ENCODE peak calls at places on chromosome 18, in eight cellular contexts. W is KG1; J is transverse colon; X is mucosa of gallbladder; N is activated naive CD8-positive, alpha-beta T cell treated with anti-CD3 and anti-CD28 coated beads, Interleukin-2, amount 50 U/mL, for 24 hours; Q is HTR-8/SVneo; A is NCI-H1105; Z is SHP77. I is an unnamed sample.

GRCh38 chr18:34085140-34085739 is 139.5 kb downstream of the NOL4 start:
- DNase-seq in X (no peak), A (no peak), Z (no peak), N (no peak), J (no peak), Q (no peak), W (no peak), I (no peak)

GRCh38 chr18:55328301-55328700 is 259.7 kb downstream of the TCF4 start:
- DNase-seq in Q (no peak), N (no peak), J (no peak), Z (no peak), W (no peak), A (no peak), X (no peak), I (no peak)

GRCh38 chr18:32425466-32425865 is 45.2 kb downstream of the GAREM1 start:
- DNase-seq in Z (no peak), X (no peak), N (no peak), Q (no peak), J (no peak), A (no peak), W (no peak), I (no peak)

GRCh38 chr18:12628706-12629702 is 28.9 kb downstream of the SPIRE1 start:
- DNase-seq in W (no peak), A (no peak), N (no peak), Z (no peak), J (no peak), X (no peak), Q (no peak), I (no peak)

GRCh38 chr18:9898792-9899549 is 13.2 kb downstream of the TXNDC2 start:
- DNase-seq in N (no peak), A (no peak), Z (no peak), J (no peak), W (peak; percentile 19), X (peak; percentile 66), Q (peak; percentile 72), I (peak; percentile 84)

GRCh38 chr18:74598350-74599001 is 806 bp downstream of the ZNF407 start:
- DNase-seq in A (peak; percentile 30), Z (peak; percentile 63), X (peak; percentile 20), J (peak; percentile 60), W (peak; percentile 62), Q (peak; percentile 22), N (peak; percentile 78), I (no peak)

GRCh38 chr18:65659912-65660311 is 90.9 kb upstream of the CDH7 start:
- DNase-seq in A (no peak), W (no peak), X (no peak), Q (no peak), J (no peak), Z (no peak), N (no peak), I (no peak)

GRCh38 chr18:67731853-67732252 is 215.3 kb upstream of the DSEL start:
- DNase-seq in A (no peak), W (no peak), J (no peak), Z (no peak), X (no peak), Q (no peak), N (no peak), I (no peak)

GRCh38 chr18:63949068-63949737 is at the start of gene HMSD:
- DNase-seq in A (peak; percentile 92), W (no peak), X (peak; percentile 31), Q (peak; percentile 34), Z (peak; percentile 77), J (peak; percentile 69), N (peak; percentile 70), I (no peak)

GRCh38 chr18:59874166-59874565 is 25.6 kb upstream of the PMAIP1 start:
- DNase-seq in Z (no peak), W (no peak), X (no peak), A (no peak), Q (peak; percentile 69), J (no peak), N (no peak), I (no peak)

GRCh38 chr18:22314406-22314805 is 103.3 kb downstream of the CTAGE1 start:
- DNase-seq in J (no peak), N (no peak), W (no peak), X (peak; percentile 44), A (no peak), Q (peak; percentile 50), Z (no peak), I (no peak)

GRCh38 chr18:72742002-72742401 is 125.8 kb downstream of the NETO1 start:
- DNase-seq in A (no peak), Z (no peak), J (no peak), Q (peak; percentile 9), W (no peak), X (no peak), N (no peak), I (no peak)

GRCh38 chr18:48663931-48664847 is 125.4 kb downstream of the CTIF start:
- DNase-seq in A (no peak), Q (peak; percentile 56), Z (peak; percentile 37), W (peak; percentile 9), X (peak; percentile 63), N (peak; percentile 66), J (peak; percentile 75), I (no peak)

GRCh38 chr18:10405014-10405493 is 49.4 kb upstream of the APCDD1 start:
- DNase-seq in W (no peak), J (no peak), Z (no peak), Q (no peak), N (no peak), X (no peak), A (no peak), I (no peak)

GRCh38 chr18:8431036-8431435 is 178.2 kb upstream of the RAB12 start:
- DNase-seq in N (no peak), A (no peak), W (no peak), Q (no peak), J (no peak), X (no peak), Z (no peak), I (no peak)

GRCh38 chr18:51241226-51241625 is 43.7 kb upstream of the MEX3C start:
- DNase-seq in W (no peak), J (no peak), A (no peak), X (no peak), Q (no peak), Z (no peak), N (no peak), I (no peak)

GRCh38 chr18:77131652-77132368 is 773 bp downstream of the MBP start:
- DNase-seq in Q (peak; percentile 41), N (peak; percentile 60), W (no peak), J (peak; percentile 80), X (peak; percentile 66), A (peak; percentile 21), Z (peak; percentile 27), I (no peak)